ENCODE peak calls at places on chromosomes 16 and 17, in nine cellular contexts. X is fibroblast of the aortic adventitia, J is tibial artery, S is HFF-Myc, F is epithelial cell of esophagus, R is lung, Q is cardiac muscle cell, Y is heart left ventricle, B is fibroblast of villous mesenchyme. T is an unnamed sample.

GRCh38 chr16:88458773-88459235 is 5.7 kb downstream of the ZFPM1 start:
- DNase-seq in B (no peak), Y (no peak), R (no peak), F (no peak), J (no peak), X (no peak), S (no peak), Q (no peak), T (no peak)

GRCh38 chr17:43755389-43755875 is 3.2 kb downstream of the SOST start:
- DNase-seq in X (peak), Q (peak), R (no peak), B (peak), S (no peak), J (no peak), F (peak), Y (no peak), T (peak)

GRCh38 chr17:9021985-9022552 is 759 bp downstream of the NTN1 start:
- DNase-seq in Q (peak), R (no peak), X (peak), F (peak), S (no peak), Y (peak), B (peak), J (no peak), T (no peak)

GRCh38 chr16:80671281-80671849 is 130.6 kb downstream of the DYNLRB2 start:
- DNase-seq in J (no peak), X (no peak), F (no peak), S (no peak), Q (no peak), B (no peak), R (no peak), Y (no peak), T (no peak)

GRCh38 chr16:22163806-22164205 is 1.5 kb downstream of the SDR42E2 start:
- DNase-seq in S (no peak), B (no peak), R (no peak), Y (no peak), X (no peak), F (no peak), J (no peak), Q (no peak), T (no peak)

GRCh38 chr17:56681561-56682266 is 88.2 kb downstream of the NOG start:
- DNase-seq in R (no peak), X (peak), Q (peak), S (peak), J (no peak), Y (no peak), B (peak), F (peak), T (peak)

GRCh38 chr17:61431594-61432311 is 20.5 kb upstream of the TBX4 start:
- DNase-seq in Q (no peak), X (peak), Y (no peak), F (no peak), S (no peak), B (peak), J (no peak), R (no peak), T (peak)

GRCh38 chr17:58054641-58055040 is 28.6 kb upstream of the DYNLL2 start:
- DNase-seq in F (no peak), R (no peak), X (no peak), J (no peak), Y (no peak), Q (no peak), S (no peak), B (no peak), T (no peak)

GRCh38 chr16:65224471-65224870 is 102.6 kb upstream of the CDH11 start:
- DNase-seq in Q (no peak), S (no peak), J (no peak), X (no peak), R (no peak), Y (no peak), B (no peak), F (no peak), T (no peak)

DNA sequence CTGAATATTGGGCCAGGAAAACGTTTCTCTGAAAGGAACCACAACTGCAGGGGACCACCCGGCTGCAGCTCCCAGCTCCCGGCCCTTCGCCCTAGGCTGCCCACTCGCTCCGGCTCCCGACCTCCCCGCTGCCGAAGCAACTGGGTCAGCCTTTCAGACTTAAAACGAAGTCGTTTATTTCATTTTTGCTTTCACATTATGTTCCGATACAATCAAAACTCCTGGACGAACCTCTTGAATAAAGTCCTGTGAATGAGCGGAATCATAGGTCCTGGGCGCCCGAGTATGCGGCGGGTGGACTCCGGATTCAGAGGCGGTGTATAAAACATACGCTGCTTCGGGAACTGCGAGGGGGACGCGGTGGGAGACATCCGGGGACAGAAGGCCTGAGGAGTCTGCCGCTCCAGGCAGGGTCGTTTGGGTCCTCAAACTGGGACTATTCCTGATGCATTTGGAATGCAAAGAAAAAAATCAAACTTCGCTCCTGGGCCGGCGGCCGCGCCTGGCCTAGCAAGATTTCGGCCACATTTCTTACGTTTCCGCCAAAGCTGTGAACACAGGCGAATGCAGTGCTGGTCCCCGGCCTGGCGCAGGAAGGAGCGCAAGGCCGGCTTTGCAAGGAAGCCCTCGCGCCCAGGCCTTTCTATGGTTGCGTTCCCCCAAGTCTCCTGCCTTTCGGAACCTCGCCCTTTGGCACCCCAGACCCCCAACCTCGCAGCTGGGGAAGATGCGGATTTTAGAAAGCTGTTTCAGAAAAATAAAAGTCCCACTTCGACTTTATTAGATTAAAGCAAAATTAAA is 3.7 kb downstream of the CBLN1 start:
- DNase-seq in J (no peak), X (no peak), Y (no peak), F (no peak), R (no peak), Q (peak), S (no peak), B (no peak), T (peak)
- H3K4me3 ChIP-seq in J (no peak), X (no peak), Y (no peak), F (no peak), R (no peak), Q (no peak), S (no peak), B (no peak), T (no peak)

GRCh38 chr16:28924399-28924761 is 658 bp downstream of the RABEP2 start:
- DNase-seq in Q (no peak), J (no peak), F (no peak), B (no peak), S (no peak), R (no peak), Y (no peak), X (no peak), T (no peak)
- TF ChIP-seq CTCF in Q (no peak), J (no peak), F (peak), B (no peak), S (no peak), R (no peak), Y (no peak), X (no peak), T (no peak)

GRCh38 chr16:89574681-89575246 is 794 bp upstream of the CPNE7 start:
- DNase-seq in S (no peak), Y (no peak), R (no peak), B (peak), J (no peak), X (peak), Q (peak), F (peak), T (peak)

GRCh38 chr16:89576173-89577054 is 856 bp downstream of the CPNE7 start:
- DNase-seq in S (no peak), Q (no peak), J (no peak), F (no peak), X (no peak), Y (no peak), R (no peak), B (no peak), T (peak)

GRCh38 chr16:89573826-89574680 is 1.5 kb upstream of the CPNE7 start:
- DNase-seq in F (no peak), Q (no peak), Y (no peak), S (no peak), B (no peak), J (no peak), R (no peak), X (no peak), T (no peak)

GRCh38 chr16:89577055-89577759 is 1.6 kb downstream of the CPNE7 start:
- DNase-seq in R (no peak), Q (no peak), X (no peak), J (no peak), F (no peak), S (no peak), Y (no peak), B (no peak), T (no peak)

GRCh38 chr16:89575247-89576172 is at the start of gene CPNE7:
- DNase-seq in J (no peak), B (no peak), X (no peak), F (no peak), S (no peak), R (no peak), Q (no peak), Y (no peak), T (peak)
- H3K4me3 ChIP-seq in J (peak), B (peak), X (peak), F (peak), S (peak), R (no peak), Q (peak), Y (peak), T (peak)

DNA sequence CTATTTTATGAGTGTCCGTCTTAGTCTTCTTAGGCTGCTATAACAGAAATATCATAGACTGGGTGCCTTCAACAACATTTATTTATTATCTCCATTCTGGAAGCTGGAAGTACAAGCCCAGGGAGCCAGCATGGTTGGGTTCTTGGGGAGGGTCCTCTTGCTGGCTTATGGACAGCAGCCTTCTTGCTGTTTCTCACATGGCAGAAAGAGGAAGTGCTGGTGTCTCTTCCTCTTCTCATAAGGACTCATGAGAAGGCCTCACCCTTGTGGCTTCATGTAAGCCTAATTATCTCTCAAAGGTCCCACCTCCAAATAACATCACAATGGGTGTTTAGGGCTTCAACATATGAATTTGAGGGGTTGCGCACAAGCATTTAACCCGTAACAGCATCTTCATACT is 207.0 kb upstream of the COX10 start:
- DNase-seq in S (no peak), J (no peak), R (no peak), B (no peak), Q (no peak), F (no peak), X (no peak), Y (no peak), T (no peak)
- TF ChIP-seq CTCF in S (no peak), J (no peak), R (no peak), B (no peak), Q (no peak), F (no peak), X (no peak), Y (no peak), T (no peak)

DNA sequence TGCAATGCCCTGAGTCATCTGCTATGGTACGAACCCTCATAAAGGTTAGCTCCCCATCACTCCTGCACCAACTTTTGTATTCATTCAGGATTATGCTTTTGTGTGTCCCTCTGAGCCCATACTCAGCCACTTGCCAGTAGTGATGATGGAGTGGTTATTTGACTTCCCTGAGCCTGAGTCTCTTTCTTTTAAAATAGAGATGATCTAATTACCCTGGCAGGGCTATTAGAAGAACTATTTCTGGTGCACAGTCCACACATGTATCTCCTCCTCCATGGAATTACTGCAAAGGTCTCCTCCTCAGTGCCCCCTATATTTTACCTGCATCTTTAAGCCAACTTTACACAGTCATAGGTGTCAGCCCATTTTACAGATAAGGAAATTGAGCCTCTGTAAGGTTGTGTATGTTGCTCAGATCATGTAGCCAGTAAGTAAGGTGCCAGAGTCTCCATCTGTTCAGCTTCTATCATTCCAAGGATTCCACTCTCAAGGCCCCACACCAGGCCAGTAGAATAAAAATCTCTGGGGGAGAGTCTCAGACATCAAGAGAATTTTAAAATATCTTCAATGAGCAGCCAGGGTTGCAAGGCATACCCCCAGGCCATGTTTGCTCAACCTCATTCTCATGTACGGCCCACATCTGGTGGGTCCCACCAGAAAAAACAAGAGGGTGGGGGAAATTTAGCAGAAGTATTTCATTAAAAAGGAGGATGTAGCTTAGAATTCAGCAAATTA is 333.7 kb upstream of the HSBP1 start:
- DNase-seq in F (no peak), X (no peak), R (no peak), Y (no peak), B (peak), S (no peak), Q (no peak), J (no peak), T (no peak)
- H3K4me3 ChIP-seq in F (no peak), X (no peak), R (no peak), Y (no peak), B (no peak), S (no peak), Q (no peak), J (no peak), T (no peak)

T was measured in foreskin fibroblast.